ENCODE peak calls at places on chromosomes 3 and 15, in seven cellular contexts. D, X, Q, Z, K, Y and M are unnamed samples.

GRCh38 chr3:167728176-167728575 is 6.5 kb downstream of the PDCD10 start:
- DNase-seq in Y (no peak), K (no peak), Q (peak; percentile 4), Z (peak; percentile 66), D (no peak), X (peak; percentile 83), M (no peak)

GRCh38 chr15:72092011-72092410 is 25.9 kb downstream of the MYO9A start:
- DNase-seq in X (no peak), K (no peak), Y (no peak), D (no peak), Z (no peak), Q (no peak), M (no peak)

GRCh38 chr3:188916934-188917391 is 254.8 kb upstream of the TPRG1 start:
- DNase-seq in Y (no peak), Z (no peak), X (no peak), K (peak; percentile 11), D (no peak), Q (no peak), M (no peak)

GRCh38 chr3:170220871-170221270 is 1.4 kb upstream of the PRKCI start:
- DNase-seq in D (no peak), Q (no peak), X (no peak), Z (peak; percentile 24), Y (no peak), K (no peak), M (no peak)

GRCh38 chr15:91522609-91523332 is 330.7 kb upstream of the SLCO3A1 start:
- DNase-seq in D (no peak), Q (no peak), X (no peak), K (no peak), Y (no peak), Z (peak; percentile 68), M (no peak)

GRCh38 chr3:134462236-134463059 is 23.3 kb downstream of the ANAPC13 start:
- DNase-seq in Q (no peak), Z (peak; percentile 78), X (peak; percentile 77), Y (no peak), K (no peak), D (no peak), M (no peak)

GRCh38 chr3:48018841-48019240 is 2.6 kb upstream of the MAP4 start:
- DNase-seq in X (peak; percentile 70), K (peak; percentile 42), Z (peak; percentile 68), D (no peak), Y (no peak), Q (no peak), M (no peak)

GRCh38 chr3:20574746-20575145 is 388.7 kb upstream of the SGO1 start:
- DNase-seq in D (no peak), Q (no peak), K (no peak), X (peak; percentile 15), Y (no peak), Z (peak; percentile 87), M (no peak)

GRCh38 chr3:43893721-43894120 is 203.0 kb downstream of the ABHD5 start:
- DNase-seq in D (no peak), X (no peak), Q (no peak), Y (no peak), Z (peak; percentile 47), K (no peak), M (no peak)

GRCh38 chr3:122800838-122801237 is 6.0 kb downstream of the SLC49A4 start:
- DNase-seq in D (no peak), Z (no peak), X (no peak), Y (no peak), Q (no peak), K (no peak), M (no peak)

GRCh38 chr15:28982886-28983285 is 97.1 kb downstream of the APBA2 start:
- DNase-seq in Y (no peak), X (no peak), Q (no peak), K (no peak), Z (no peak), D (no peak), M (no peak)

GRCh38 chr15:28984421-28985375 is 98.9 kb downstream of the APBA2 start:
- DNase-seq in X (peak; percentile 81), Y (no peak), K (no peak), Z (peak; percentile 46), D (no peak), Q (no peak), M (no peak)

GRCh38 chr15:28985691-28986090 is 99.9 kb downstream of the APBA2 start:
- DNase-seq in K (no peak), Z (no peak), Y (no peak), D (no peak), X (no peak), Q (no peak), M (no peak)

GRCh38 chr15:28981921-28982320 is 96.1 kb downstream of the APBA2 start:
- DNase-seq in K (no peak), Y (no peak), Q (no peak), X (no peak), Z (no peak), D (no peak), M (no peak)

DNA sequence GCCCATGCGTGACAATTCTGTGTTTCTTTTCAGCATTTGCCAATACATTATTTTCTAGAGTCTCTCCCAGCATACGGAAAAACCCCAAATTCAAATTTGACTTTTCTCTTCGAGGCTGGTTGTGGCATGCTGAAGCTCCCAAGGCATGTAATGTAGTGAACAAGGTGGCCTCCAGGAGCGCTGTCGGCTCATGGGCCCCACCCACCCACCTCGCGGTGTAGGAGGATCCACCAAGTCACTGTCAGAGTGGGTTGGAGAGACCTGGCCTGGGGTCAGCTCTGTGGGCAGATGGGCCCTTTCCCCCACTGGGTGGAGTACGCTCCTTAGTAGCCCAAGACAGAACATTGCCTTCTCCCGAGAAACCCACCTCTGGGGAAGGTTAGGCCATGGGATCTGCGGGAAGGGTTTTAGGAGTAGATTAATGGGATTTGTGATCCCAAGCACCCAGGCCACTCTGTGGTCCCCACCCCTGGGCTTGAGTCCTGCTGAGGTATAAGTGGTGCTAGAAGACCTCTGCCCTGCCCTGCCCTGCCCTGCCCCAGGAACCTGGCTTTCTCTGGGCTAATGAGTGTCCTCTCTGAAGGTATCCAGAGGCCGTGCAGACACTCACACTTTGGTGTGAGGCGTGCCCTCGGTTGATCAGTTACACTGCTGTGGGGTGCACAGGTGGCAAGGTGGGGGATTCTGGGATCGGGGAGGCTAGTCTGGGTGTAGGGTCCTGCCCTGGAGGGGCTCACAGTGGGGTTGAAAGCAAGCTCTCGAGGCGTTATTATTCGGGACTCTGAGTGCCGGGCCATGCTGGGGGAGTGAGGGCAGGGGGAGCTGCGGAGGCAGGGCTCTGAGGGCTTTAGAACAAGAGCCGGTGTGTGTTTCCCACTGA is 97.9 kb downstream of the APBA2 start:
- DNase-seq in D (no peak), Q (no peak), Z (no peak), X (no peak), K (no peak), Y (no peak), M (no peak)
- TF ChIP-seq CTCF in D (peak; percentile 34), Q (no peak), Z (no peak), X (peak; percentile 3), K (no peak), Y (no peak), M (no peak)

DNA sequence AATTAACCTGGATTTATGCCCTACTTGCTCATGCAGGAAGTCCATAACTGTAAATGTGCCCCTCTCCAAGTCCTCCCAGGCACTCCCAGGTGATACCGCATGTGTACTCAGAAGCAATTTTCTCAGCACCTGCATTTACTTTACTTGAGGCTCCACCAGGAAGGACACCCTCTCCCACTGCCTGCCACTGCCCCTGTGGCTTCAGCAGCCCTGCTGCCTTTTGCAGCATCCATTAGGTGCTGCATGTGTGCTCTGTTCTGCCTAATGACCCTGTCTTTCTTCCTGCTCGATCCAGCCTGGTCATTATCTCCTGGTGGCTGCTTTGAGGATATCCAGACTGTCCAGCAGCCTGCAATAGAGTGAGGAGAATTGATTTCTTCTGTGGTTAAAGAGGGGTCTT is 107.6 kb upstream of the SEMA6D start:
- DNase-seq in K (no peak), Z (no peak), Y (no peak), Q (no peak), D (no peak), X (no peak), M (no peak)
- TF ChIP-seq CTCF in K (no peak), Z (no peak), Y (no peak), Q (no peak), D (no peak), X (no peak), M (no peak)

GRCh38 chr15:80620931-80621330 is 74.2 kb upstream of the ABHD17C start:
- DNase-seq in D (no peak), Y (no peak), X (no peak), Q (no peak), Z (no peak), K (no peak), M (no peak)

GRCh38 chr15:80615783-80616391 is 79.2 kb upstream of the ABHD17C start:
- DNase-seq in D (no peak), Q (no peak), X (peak; percentile 67), K (peak; percentile 62), Z (peak; percentile 82), Y (peak; percentile 67), M (peak; percentile 39)

GRCh38 chr15:80620141-80620540 is 75.0 kb upstream of the ABHD17C start:
- DNase-seq in D (no peak), K (no peak), Q (no peak), Z (no peak), X (no peak), Y (no peak), M (no peak)

GRCh38 chr15:80618666-80619481 is 76.2 kb upstream of the ABHD17C start:
- DNase-seq in X (no peak), K (no peak), Z (no peak), D (no peak), Q (no peak), Y (no peak), M (no peak)

DNA sequence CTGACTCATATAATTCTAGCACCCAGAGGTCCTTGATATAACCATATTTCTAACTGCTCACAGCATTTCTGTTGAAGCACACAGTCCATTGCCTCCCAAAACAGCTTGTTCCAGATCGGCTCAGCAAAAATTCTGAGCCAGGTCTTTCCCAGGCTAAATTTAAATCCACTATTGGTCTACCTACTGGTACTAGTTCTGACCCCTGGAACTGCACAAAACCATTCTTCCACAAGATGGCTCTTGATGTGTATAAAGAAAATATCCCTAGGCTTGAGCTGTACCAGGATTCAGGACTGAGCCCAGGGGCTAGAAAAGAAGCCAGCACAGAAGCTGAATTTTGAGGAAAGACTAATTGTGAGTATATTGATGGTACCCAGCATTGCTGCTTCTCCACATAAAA is 75.4 kb upstream of the ABHD17C start:
- DNase-seq in Y (no peak), K (peak; percentile 7), X (peak; percentile 73), Q (no peak), D (no peak), Z (peak; percentile 33), M (no peak)
- TF ChIP-seq CTCF in Y (no peak), K (no peak), X (peak; percentile 56), Q (no peak), D (peak; percentile 39), Z (peak; percentile 18), M (no peak)

GRCh38 chr3:158911586-158911985 is 109.7 kb downstream of the MFSD1 start:
- DNase-seq in Y (no peak), X (no peak), D (no peak), Q (no peak), K (no peak), Z (no peak), M (no peak)

GRCh38 chr3:158908187-158908762 is 106.4 kb downstream of the MFSD1 start:
- DNase-seq in Y (no peak), Q (no peak), K (no peak), D (no peak), Z (peak; percentile 6), X (no peak), M (no peak)

GRCh38 chr3:158909870-158910269 is 108.0 kb downstream of the MFSD1 start:
- DNase-seq in D (no peak), Z (peak; percentile 72), Y (no peak), X (no peak), Q (no peak), K (no peak), M (no peak)

GRCh38 chr3:158912621-158913020 is 110.8 kb downstream of the MFSD1 start:
- DNase-seq in D (no peak), Y (no peak), Q (no peak), X (no peak), K (no peak), Z (peak; percentile 25), M (no peak)

GRCh38 chr3:158912188-158912587 is 110.3 kb downstream of the MFSD1 start:
- DNase-seq in D (no peak), Z (peak; percentile 12), Y (no peak), Q (no peak), X (peak; percentile 4), K (no peak), M (no peak)
- TF ChIP-seq CTCF in D (no peak), Z (peak; percentile 15), Y (no peak), Q (no peak), X (peak; percentile 26), K (no peak), M (no peak)